ENCODE peak calls at places on chromosomes 1 and 21, in six cellular contexts. Q, T, B, X, H and V are unnamed samples.

GRCh38 chr1:230270185-230270939 is 155.8 kb downstream of the PGBD5 start:
- DNase-seq in Q (no peak), T (no peak), B (no peak), X (no peak), H (no peak), V (no peak)

GRCh38 chr1:11981378-11982009 is 1.2 kb downstream of the MFN2 start:
- DNase-seq in Q (no peak), T (no peak), B (no peak), X (no peak), H (no peak), V (no peak)

GRCh38 chr1:30758785-30759380 is 1.3 kb upstream of the LAPTM5 start:
- DNase-seq in Q (no peak), T (no peak), B (no peak), X (no peak), H (no peak), V (no peak)

GRCh38 chr1:211731456-211732275 is 56.2 kb upstream of the NEK2 start:
- DNase-seq in Q (no peak), T (no peak), B (no peak), X (no peak), H (no peak), V (no peak)

GRCh38 chr21:29349702-29350101 is 51.0 kb downstream of the BACH1 start:
- DNase-seq in Q (no peak), T (no peak), B (no peak), X (no peak), H (no peak), V (no peak)

GRCh38 chr1:88983791-88984552 is 8.5 kb downstream of the KYAT3 start:
- DNase-seq in Q (no peak), T (no peak), B (peak), X (peak), H (no peak), V (no peak)

GRCh38 chr1:182226618-182227017 is 165.0 kb downstream of the GLUL start:
- DNase-seq in Q (no peak), T (no peak), B (no peak), X (no peak), H (no peak), V (no peak)

GRCh38 chr1:62178372-62178771 is 16.3 kb upstream of the L1TD1 start:
- DNase-seq in Q (no peak), T (no peak), B (no peak), X (no peak), H (no peak), V (peak)

GRCh38 chr1:62208970-62209369 is 14.3 kb downstream of the L1TD1 start:
- DNase-seq in Q (no peak), T (no peak), B (no peak), X (no peak), H (no peak), V (no peak)

GRCh38 chr1:9846611-9847171 is 22.9 kb upstream of the CLSTN1 start:
- DNase-seq in Q (no peak), T (no peak), B (no peak), X (no peak), H (no peak), V (no peak)

GRCh38 chr1:54007613-54008012 is 10.4 kb downstream of the LDLRAD1 start:
- DNase-seq in Q (no peak), T (no peak), B (no peak), X (no peak), H (no peak), V (no peak)

GRCh38 chr1:40692429-40692905 is 963 bp downstream of the NFYC start:
- DNase-seq in Q (no peak), T (no peak), B (no peak), X (peak), H (no peak), V (peak)

GRCh38 chr1:67888208-67888607 is 54.9 kb upstream of the GNG12 start:
- DNase-seq in Q (no peak), T (no peak), B (no peak), X (no peak), H (no peak), V (no peak)

GRCh38 chr1:2609271-2610035 is 22.9 kb downstream of the PRXL2B start:
- DNase-seq in Q (peak), T (no peak), B (no peak), X (no peak), H (no peak), V (peak)

GRCh38 chr1:162755306-162755705 is 35.2 kb upstream of the HSD17B7 start:
- DNase-seq in Q (no peak), T (no peak), B (no peak), X (no peak), H (no peak), V (no peak)